ENCODE peak calls at places on chromosomes 2 and 18, in eight cellular contexts. One of them, this sample, is unnamed.

GRCh38 chr18:48079885-48080284 is 149.4 kb upstream of the SMAD2 start:
- DNase-seq in GM04503: no peak
- DNase-seq in stimulated activated CD4-positive, alpha-beta T cell treated with anti-CD3 and anti-CD28 coated beads, Interleukin-4, amount 100 ng/mL, for 48 hours: no peak
- DNase-seq in BJ: no peak
- DNase-seq in HCEC 1CT: no peak
- DNase-seq in kidney epithelial cell: no peak
- DNase-seq in ACHN: no peak
- DNase-seq in tibial nerve: no peak
- DNase-seq in this sample: no peak

GRCh38 chr18:77203851-77204250 is 45.8 kb upstream of the GALR1 start:
- DNase-seq in GM04503: no peak
- DNase-seq in stimulated activated CD4-positive, alpha-beta T cell treated with anti-CD3 and anti-CD28 coated beads, Interleukin-4, amount 100 ng/mL, for 48 hours: no peak
- DNase-seq in BJ: no peak
- DNase-seq in HCEC 1CT: no peak
- DNase-seq in kidney epithelial cell: no peak
- DNase-seq in ACHN: no peak
- DNase-seq in tibial nerve: no peak
- DNase-seq in this sample: no peak

GRCh38 chr2:43300222-43300621 is 73.8 kb upstream of the ZFP36L2 start:
- DNase-seq in GM04503: no peak
- DNase-seq in stimulated activated CD4-positive, alpha-beta T cell treated with anti-CD3 and anti-CD28 coated beads, Interleukin-4, amount 100 ng/mL, for 48 hours: no peak
- DNase-seq in BJ: no peak
- DNase-seq in HCEC 1CT: no peak
- DNase-seq in kidney epithelial cell: no peak
- DNase-seq in ACHN: no peak
- DNase-seq in tibial nerve: no peak
- DNase-seq in this sample: no peak

GRCh38 chr18:54284967-54285785 is 15.9 kb downstream of the POLI start:
- DNase-seq in GM04503: peak; percentile 37
- DNase-seq in stimulated activated CD4-positive, alpha-beta T cell treated with anti-CD3 and anti-CD28 coated beads, Interleukin-4, amount 100 ng/mL, for 48 hours: peak; percentile 77
- DNase-seq in BJ: no peak
- DNase-seq in HCEC 1CT: peak; percentile 76
- DNase-seq in kidney epithelial cell: no peak
- DNase-seq in ACHN: peak; percentile 70
- DNase-seq in tibial nerve: no peak
- DNase-seq in this sample: no peak

GRCh38 chr18:9466911-9467310 is 8.4 kb upstream of the RALBP1 start:
- DNase-seq in GM04503: no peak
- DNase-seq in stimulated activated CD4-positive, alpha-beta T cell treated with anti-CD3 and anti-CD28 coated beads, Interleukin-4, amount 100 ng/mL, for 48 hours: no peak
- DNase-seq in BJ: no peak
- DNase-seq in HCEC 1CT: peak; percentile 16
- DNase-seq in kidney epithelial cell: no peak
- DNase-seq in ACHN: no peak
- DNase-seq in tibial nerve: no peak
- DNase-seq in this sample: no peak

GRCh38 chr2:73284296-73285161 is at the start of gene FBXO41:
- DNase-seq in GM04503: no peak
- DNase-seq in stimulated activated CD4-positive, alpha-beta T cell treated with anti-CD3 and anti-CD28 coated beads, Interleukin-4, amount 100 ng/mL, for 48 hours: peak; percentile 72
- DNase-seq in BJ: no peak
- DNase-seq in HCEC 1CT: peak; percentile 39
- DNase-seq in kidney epithelial cell: no peak
- DNase-seq in ACHN: peak; percentile 57
- DNase-seq in tibial nerve: no peak
- DNase-seq in this sample: no peak

GRCh38 chr2:88181511-88181910 is 11.4 kb downstream of the THNSL2 start:
- DNase-seq in GM04503: no peak
- DNase-seq in stimulated activated CD4-positive, alpha-beta T cell treated with anti-CD3 and anti-CD28 coated beads, Interleukin-4, amount 100 ng/mL, for 48 hours: no peak
- DNase-seq in BJ: peak; percentile 19
- DNase-seq in HCEC 1CT: peak; percentile 12
- DNase-seq in kidney epithelial cell: no peak
- DNase-seq in ACHN: peak; percentile 11
- DNase-seq in tibial nerve: no peak
- DNase-seq in this sample: no peak

GRCh38 chr2:58762176-58762781 is 521.2 kb upstream of the FANCL start:
- DNase-seq in GM04503: peak; percentile 26
- DNase-seq in stimulated activated CD4-positive, alpha-beta T cell treated with anti-CD3 and anti-CD28 coated beads, Interleukin-4, amount 100 ng/mL, for 48 hours: no peak
- DNase-seq in BJ: peak; percentile 25
- DNase-seq in HCEC 1CT: peak; percentile 35
- DNase-seq in kidney epithelial cell: peak; percentile 14
- DNase-seq in ACHN: peak; percentile 69
- DNase-seq in tibial nerve: peak; percentile 6
- DNase-seq in this sample: no peak

GRCh38 chr2:32865399-32866068 is 81.2 kb upstream of the LTBP1 start:
- DNase-seq in GM04503: peak; percentile 86
- DNase-seq in stimulated activated CD4-positive, alpha-beta T cell treated with anti-CD3 and anti-CD28 coated beads, Interleukin-4, amount 100 ng/mL, for 48 hours: no peak
- DNase-seq in BJ: peak; percentile 94
- DNase-seq in HCEC 1CT: peak; percentile 93
- DNase-seq in kidney epithelial cell: peak; percentile 74
- DNase-seq in ACHN: peak; percentile 28
- DNase-seq in tibial nerve: no peak
- DNase-seq in this sample: no peak

GRCh38 chr2:214328941-214329340 is 81.9 kb upstream of the VWC2L start:
- DNase-seq in GM04503: no peak
- DNase-seq in stimulated activated CD4-positive, alpha-beta T cell treated with anti-CD3 and anti-CD28 coated beads, Interleukin-4, amount 100 ng/mL, for 48 hours: no peak
- DNase-seq in BJ: no peak
- DNase-seq in HCEC 1CT: no peak
- DNase-seq in kidney epithelial cell: no peak
- DNase-seq in ACHN: no peak
- DNase-seq in tibial nerve: no peak
- DNase-seq in this sample: no peak

GRCh38 chr2:75055820-75056675 is 97.6 kb downstream of the POLE4 start:
- DNase-seq in GM04503: peak; percentile 89
- DNase-seq in stimulated activated CD4-positive, alpha-beta T cell treated with anti-CD3 and anti-CD28 coated beads, Interleukin-4, amount 100 ng/mL, for 48 hours: no peak
- DNase-seq in BJ: no peak
- DNase-seq in HCEC 1CT: no peak
- DNase-seq in kidney epithelial cell: peak; percentile 61
- DNase-seq in ACHN: no peak
- DNase-seq in tibial nerve: no peak
- DNase-seq in this sample: no peak

GRCh38 chr2:121489284-121489683 is 41.4 kb upstream of the RNU4ATAC start:
- DNase-seq in GM04503: no peak
- DNase-seq in stimulated activated CD4-positive, alpha-beta T cell treated with anti-CD3 and anti-CD28 coated beads, Interleukin-4, amount 100 ng/mL, for 48 hours: no peak
- DNase-seq in BJ: no peak
- DNase-seq in HCEC 1CT: peak; percentile 20
- DNase-seq in kidney epithelial cell: no peak
- DNase-seq in ACHN: no peak
- DNase-seq in tibial nerve: no peak
- DNase-seq in this sample: no peak

GRCh38 chr18:68221116-68221724 is 493.7 kb downstream of the TMX3 start:
- DNase-seq in GM04503: no peak
- DNase-seq in stimulated activated CD4-positive, alpha-beta T cell treated with anti-CD3 and anti-CD28 coated beads, Interleukin-4, amount 100 ng/mL, for 48 hours: no peak
- DNase-seq in BJ: no peak
- DNase-seq in HCEC 1CT: no peak
- DNase-seq in kidney epithelial cell: no peak
- DNase-seq in ACHN: no peak
- DNase-seq in tibial nerve: no peak
- DNase-seq in this sample: no peak

GRCh38 chr2:209525336-209525735 is 101.5 kb downstream of the MAP2 start:
- DNase-seq in GM04503: no peak
- DNase-seq in stimulated activated CD4-positive, alpha-beta T cell treated with anti-CD3 and anti-CD28 coated beads, Interleukin-4, amount 100 ng/mL, for 48 hours: no peak
- DNase-seq in BJ: no peak
- DNase-seq in HCEC 1CT: no peak
- DNase-seq in kidney epithelial cell: no peak
- DNase-seq in ACHN: no peak
- DNase-seq in tibial nerve: no peak
- DNase-seq in this sample: no peak

GRCh38 chr2:172437419-172438063 is 10.2 kb downstream of the ITGA6 start:
- DNase-seq in GM04503: no peak
- DNase-seq in stimulated activated CD4-positive, alpha-beta T cell treated with anti-CD3 and anti-CD28 coated beads, Interleukin-4, amount 100 ng/mL, for 48 hours: no peak
- DNase-seq in BJ: no peak
- DNase-seq in HCEC 1CT: no peak
- DNase-seq in kidney epithelial cell: no peak
- DNase-seq in ACHN: no peak
- DNase-seq in tibial nerve: no peak
- DNase-seq in this sample: no peak

GRCh38 chr18:57942090-57942489 is 101.9 kb upstream of the NEDD4L start:
- DNase-seq in GM04503: no peak
- DNase-seq in stimulated activated CD4-positive, alpha-beta T cell treated with anti-CD3 and anti-CD28 coated beads, Interleukin-4, amount 100 ng/mL, for 48 hours: no peak
- DNase-seq in BJ: no peak
- DNase-seq in HCEC 1CT: no peak
- DNase-seq in kidney epithelial cell: no peak
- DNase-seq in ACHN: no peak
- DNase-seq in tibial nerve: no peak
- DNase-seq in this sample: no peak

GRCh38 chr2:88099798-88100488 is 27.9 kb downstream of the FABP1 start:
- DNase-seq in GM04503: no peak
- DNase-seq in stimulated activated CD4-positive, alpha-beta T cell treated with anti-CD3 and anti-CD28 coated beads, Interleukin-4, amount 100 ng/mL, for 48 hours: no peak
- DNase-seq in BJ: no peak
- DNase-seq in HCEC 1CT: peak; percentile 43
- DNase-seq in kidney epithelial cell: no peak
- DNase-seq in ACHN: peak; percentile 7
- DNase-seq in tibial nerve: no peak
- DNase-seq in this sample: no peak

GRCh38 chr2:237932731-237933131 is 34.1 kb upstream of the UBE2F start:
- DNase-seq in GM04503: peak; percentile 87
- DNase-seq in stimulated activated CD4-positive, alpha-beta T cell treated with anti-CD3 and anti-CD28 coated beads, Interleukin-4, amount 100 ng/mL, for 48 hours: no peak
- DNase-seq in BJ: peak; percentile 89
- DNase-seq in HCEC 1CT: peak; percentile 92
- DNase-seq in kidney epithelial cell: no peak
- DNase-seq in ACHN: no peak
- DNase-seq in tibial nerve: no peak
- DNase-seq in this sample: no peak

GRCh38 chr18:61922435-61922834 is 29.6 kb upstream of the RNF152 start:
- DNase-seq in GM04503: no peak
- DNase-seq in stimulated activated CD4-positive, alpha-beta T cell treated with anti-CD3 and anti-CD28 coated beads, Interleukin-4, amount 100 ng/mL, for 48 hours: no peak
- DNase-seq in BJ: no peak
- DNase-seq in HCEC 1CT: peak; percentile 18
- DNase-seq in kidney epithelial cell: no peak
- DNase-seq in ACHN: no peak
- DNase-seq in tibial nerve: no peak
- DNase-seq in this sample: no peak

GRCh38 chr2:173090973-173091660 is 15.5 kb downstream of the MAP3K20 start:
- DNase-seq in GM04503: no peak
- DNase-seq in stimulated activated CD4-positive, alpha-beta T cell treated with anti-CD3 and anti-CD28 coated beads, Interleukin-4, amount 100 ng/mL, for 48 hours: no peak
- DNase-seq in BJ: no peak
- DNase-seq in HCEC 1CT: peak; percentile 30
- DNase-seq in kidney epithelial cell: no peak
- DNase-seq in ACHN: peak; percentile 37
- DNase-seq in tibial nerve: peak; percentile 36
- DNase-seq in this sample: no peak

GRCh38 chr2:102143450-102143985 is 972 bp downstream of the IL1R1 start:
- DNase-seq in GM04503: no peak
- DNase-seq in stimulated activated CD4-positive, alpha-beta T cell treated with anti-CD3 and anti-CD28 coated beads, Interleukin-4, amount 100 ng/mL, for 48 hours: no peak
- DNase-seq in BJ: no peak
- DNase-seq in HCEC 1CT: no peak
- DNase-seq in kidney epithelial cell: no peak
- DNase-seq in ACHN: no peak
- DNase-seq in tibial nerve: no peak
- DNase-seq in this sample: no peak

GRCh38 chr2:3108105-3108504 is 269.5 kb downstream of the EIPR1 start:
- DNase-seq in GM04503: no peak
- DNase-seq in stimulated activated CD4-positive, alpha-beta T cell treated with anti-CD3 and anti-CD28 coated beads, Interleukin-4, amount 100 ng/mL, for 48 hours: no peak
- DNase-seq in BJ: no peak
- DNase-seq in HCEC 1CT: no peak
- DNase-seq in kidney epithelial cell: no peak
- DNase-seq in ACHN: no peak
- DNase-seq in tibial nerve: no peak
- DNase-seq in this sample: no peak

GRCh38 chr2:122191331-122191730 is 435.9 kb downstream of the TSN start:
- DNase-seq in GM04503: no peak
- DNase-seq in stimulated activated CD4-positive, alpha-beta T cell treated with anti-CD3 and anti-CD28 coated beads, Interleukin-4, amount 100 ng/mL, for 48 hours: no peak
- DNase-seq in BJ: no peak
- DNase-seq in HCEC 1CT: no peak
- DNase-seq in kidney epithelial cell: no peak
- DNase-seq in ACHN: peak; percentile 59
- DNase-seq in tibial nerve: no peak
- DNase-seq in this sample: no peak

GRCh38 chr18:13159579-13159978 is 59.0 kb upstream of the LDLRAD4 start:
- DNase-seq in GM04503: no peak
- DNase-seq in stimulated activated CD4-positive, alpha-beta T cell treated with anti-CD3 and anti-CD28 coated beads, Interleukin-4, amount 100 ng/mL, for 48 hours: no peak
- DNase-seq in BJ: no peak
- DNase-seq in HCEC 1CT: peak; percentile 42
- DNase-seq in kidney epithelial cell: peak; percentile 38
- DNase-seq in ACHN: peak; percentile 63
- DNase-seq in tibial nerve: peak; percentile 73
- DNase-seq in this sample: no peak

GRCh38 chr2:239276813-239277193 is 124.0 kb downstream of the HDAC4 start:
- DNase-seq in GM04503: no peak
- DNase-seq in stimulated activated CD4-positive, alpha-beta T cell treated with anti-CD3 and anti-CD28 coated beads, Interleukin-4, amount 100 ng/mL, for 48 hours: no peak
- DNase-seq in BJ: no peak
- DNase-seq in HCEC 1CT: no peak
- DNase-seq in kidney epithelial cell: no peak
- DNase-seq in ACHN: no peak
- DNase-seq in tibial nerve: no peak
- DNase-seq in this sample: peak; percentile 4

GRCh38 chr18:62716679-62717058 is 1.3 kb downstream of the PHLPP1 start:
- DNase-seq in GM04503: no peak
- DNase-seq in stimulated activated CD4-positive, alpha-beta T cell treated with anti-CD3 and anti-CD28 coated beads, Interleukin-4, amount 100 ng/mL, for 48 hours: no peak
- DNase-seq in BJ: no peak
- DNase-seq in HCEC 1CT: peak; percentile 38
- DNase-seq in kidney epithelial cell: no peak
- DNase-seq in ACHN: peak; percentile 34
- DNase-seq in tibial nerve: no peak
- DNase-seq in this sample: no peak

GRCh38 chr2:73859721-73860586 is 31.2 kb downstream of the STAMBP start:
- DNase-seq in GM04503: peak; percentile 41
- DNase-seq in stimulated activated CD4-positive, alpha-beta T cell treated with anti-CD3 and anti-CD28 coated beads, Interleukin-4, amount 100 ng/mL, for 48 hours: peak; percentile 38
- DNase-seq in BJ: no peak
- DNase-seq in HCEC 1CT: peak; percentile 96
- DNase-seq in kidney epithelial cell: peak; percentile 31
- DNase-seq in ACHN: peak; percentile 71
- DNase-seq in tibial nerve: no peak
- DNase-seq in this sample: no peak

GRCh38 chr2:2892378-2892777 is 485.2 kb downstream of the EIPR1 start:
- DNase-seq in GM04503: no peak
- DNase-seq in stimulated activated CD4-positive, alpha-beta T cell treated with anti-CD3 and anti-CD28 coated beads, Interleukin-4, amount 100 ng/mL, for 48 hours: no peak
- DNase-seq in BJ: no peak
- DNase-seq in HCEC 1CT: no peak
- DNase-seq in kidney epithelial cell: no peak
- DNase-seq in ACHN: no peak
- DNase-seq in tibial nerve: no peak
- DNase-seq in this sample: no peak

GRCh38 chr2:20755132-20755800 is 67.6 kb downstream of the LDAH start:
- DNase-seq in GM04503: no peak
- DNase-seq in stimulated activated CD4-positive, alpha-beta T cell treated with anti-CD3 and anti-CD28 coated beads, Interleukin-4, amount 100 ng/mL, for 48 hours: no peak
- DNase-seq in BJ: no peak
- DNase-seq in HCEC 1CT: no peak
- DNase-seq in kidney epithelial cell: no peak
- DNase-seq in ACHN: no peak
- DNase-seq in tibial nerve: no peak
- DNase-seq in this sample: no peak

GRCh38 chr2:168773719-168774521 is 28.5 kb upstream of the NOSTRIN start:
- DNase-seq in GM04503: no peak
- DNase-seq in stimulated activated CD4-positive, alpha-beta T cell treated with anti-CD3 and anti-CD28 coated beads, Interleukin-4, amount 100 ng/mL, for 48 hours: peak; percentile 26
- DNase-seq in BJ: no peak
- DNase-seq in HCEC 1CT: peak; percentile 64
- DNase-seq in kidney epithelial cell: no peak
- DNase-seq in ACHN: peak; percentile 78
- DNase-seq in tibial nerve: peak; percentile 13
- DNase-seq in this sample: peak; percentile 27

GRCh38 chr18:10979411-10979810 is 170.0 kb downstream of the PIEZO2 start:
- DNase-seq in GM04503: no peak
- DNase-seq in stimulated activated CD4-positive, alpha-beta T cell treated with anti-CD3 and anti-CD28 coated beads, Interleukin-4, amount 100 ng/mL, for 48 hours: no peak
- DNase-seq in BJ: no peak
- DNase-seq in HCEC 1CT: no peak
- DNase-seq in kidney epithelial cell: no peak
- DNase-seq in ACHN: no peak
- DNase-seq in tibial nerve: no peak
- DNase-seq in this sample: no peak

GRCh38 chr2:30026091-30027055 is 105.0 kb upstream of the ALK start:
- DNase-seq in GM04503: peak; percentile 17
- DNase-seq in stimulated activated CD4-positive, alpha-beta T cell treated with anti-CD3 and anti-CD28 coated beads, Interleukin-4, amount 100 ng/mL, for 48 hours: no peak
- DNase-seq in BJ: peak; percentile 44
- DNase-seq in HCEC 1CT: peak; percentile 31
- DNase-seq in kidney epithelial cell: peak; percentile 68
- DNase-seq in ACHN: peak; percentile 43
- DNase-seq in tibial nerve: peak; percentile 26
- DNase-seq in this sample: peak; percentile 53

This sample was measured in breast epithelium.